ENCODE peak calls at places on chromosomes 11 and 22, in seven cellular contexts. K, F, O, X, Z, L and M are unnamed samples. For H3K9me3, the result is how much of the 10 kb centered on the place peaks cover.

GRCh38 chr11:35621620-35622019 is 3.4 kb downstream of the FJX1 start:
- ATAC-seq in F (no peak), L (no peak), K (no peak), Z (no peak), O (no peak), X (no peak), M (no peak)

GRCh38 chr11:117159892-117160291 is 15.8 kb downstream of the PAFAH1B2 start:
- ATAC-seq in X (no peak), Z (peak), L (no peak), K (no peak), F (no peak), O (no peak), M (no peak)

GRCh38 chr11:40227730-40228129 is 1231.7 kb downstream of the LRRC4C start:
- ATAC-seq in L (no peak), K (no peak), O (no peak), Z (peak), X (no peak), F (no peak), M (no peak)

GRCh38 chr11:43943931-43944751 is 1.7 kb downstream of the C11orf96 start:
- ATAC-seq in K (peak), L (peak), X (no peak), O (peak), Z (peak), F (peak), M (no peak)

GRCh38 chr11:131064373-131064991 is 148.2 kb upstream of the SNX19 start:
- ATAC-seq in O (peak), Z (peak), K (peak), F (peak), L (peak), X (peak), M (peak)

GRCh38 chr11:2172676-2173075 is 1.1 kb upstream of the TH start:
- ATAC-seq in O (no peak), F (no peak), K (no peak), X (no peak), L (no peak), Z (no peak), M (no peak)

GRCh38 chr11:126585388-126586302 is 230.2 kb downstream of the ST3GAL4 start:
- ATAC-seq in K (no peak), Z (no peak), L (peak), X (peak), F (peak), O (peak), M (peak)

GRCh38 chr11:3867209-3868071 is 12.0 kb downstream of the STIM1 start:
- ATAC-seq in L (peak), K (no peak), F (no peak), O (peak), X (peak), Z (peak), M (peak)

GRCh38 chr22:23102002-23102655 is 31.8 kb downstream of the GNAZ start:
- ATAC-seq in F (no peak), L (no peak), O (no peak), Z (no peak), X (no peak), K (no peak), M (no peak)

GRCh38 chr11:44863231-44863630 is 87.5 kb downstream of the TP53I11 start:
- ATAC-seq in X (no peak), L (no peak), O (no peak), Z (no peak), F (no peak), K (no peak), M (no peak)

GRCh38 chr22:18096823-18097222 is 13.8 kb upstream of the TUBA8 start:
- ATAC-seq in X (no peak), Z (peak), O (no peak), L (no peak), F (no peak), K (no peak), M (no peak)

GRCh38 chr11:45252134-45252856 is 33.8 kb downstream of the SYT13 start:
- ATAC-seq in F (peak), X (peak), K (peak), O (peak), L (peak), Z (peak), M (peak)

GRCh38 chr11:58058276-58059010 is 27.7 kb downstream of the OR6Q1 start:
- ATAC-seq in K (peak), L (no peak), O (peak), F (no peak), X (no peak), Z (no peak), M (peak)

GRCh38 chr11:68818181-68818580 is 23.5 kb downstream of the CPT1A start:
- ATAC-seq in F (no peak), X (no peak), K (no peak), O (peak), Z (no peak), L (peak), M (no peak)

GRCh38 chr11:12556155-12556554 is 118.1 kb upstream of the TEAD1 start:
- ATAC-seq in Z (no peak), L (no peak), O (peak), F (peak), K (no peak), X (peak), M (peak)

GRCh38 chr11:110833033-110833484 is 120.8 kb upstream of the ARHGAP20 start:
- ATAC-seq in K (no peak), F (no peak), Z (no peak), X (peak), L (no peak), O (no peak), M (no peak)

DNA sequence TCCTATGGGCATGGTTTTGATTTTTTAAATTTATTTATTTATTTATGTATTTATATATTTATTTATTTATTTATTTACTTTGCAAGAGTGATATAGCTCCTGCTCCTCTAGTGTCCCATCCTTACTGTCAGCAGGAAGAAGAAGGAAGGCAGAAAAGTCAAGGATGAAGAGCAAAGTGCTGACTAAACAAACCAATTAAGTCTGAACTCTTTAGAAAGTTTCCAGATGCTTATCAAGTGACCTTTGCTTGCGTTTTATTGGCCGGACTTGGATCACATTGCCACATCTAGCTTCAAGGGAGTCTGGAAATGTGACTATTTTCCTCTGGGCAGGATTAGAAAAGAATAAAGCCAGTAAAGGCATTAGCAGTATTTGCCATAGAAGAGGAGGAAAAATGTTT is 8.7 kb upstream of the OR4B1 start:
- ATAC-seq in O (no peak), X (no peak), Z (no peak), L (no peak), K (no peak), F (no peak), M (no peak)
- H3K9me3 ChIP-seq in O (under half), X (under half), Z (under half), L (under half), K (under half), F (under half), M (under half)

GRCh38 chr22:32804823-32805585 is 3.5 kb downstream of the TIMP3 start:
- ATAC-seq in L (no peak), K (no peak), O (peak), F (no peak), Z (no peak), X (no peak), M (no peak)
- TF ChIP-seq POLR2A in L (no peak), K (no peak), O (no peak), F (no peak), Z (no peak), X (no peak), M (peak)

DNA sequence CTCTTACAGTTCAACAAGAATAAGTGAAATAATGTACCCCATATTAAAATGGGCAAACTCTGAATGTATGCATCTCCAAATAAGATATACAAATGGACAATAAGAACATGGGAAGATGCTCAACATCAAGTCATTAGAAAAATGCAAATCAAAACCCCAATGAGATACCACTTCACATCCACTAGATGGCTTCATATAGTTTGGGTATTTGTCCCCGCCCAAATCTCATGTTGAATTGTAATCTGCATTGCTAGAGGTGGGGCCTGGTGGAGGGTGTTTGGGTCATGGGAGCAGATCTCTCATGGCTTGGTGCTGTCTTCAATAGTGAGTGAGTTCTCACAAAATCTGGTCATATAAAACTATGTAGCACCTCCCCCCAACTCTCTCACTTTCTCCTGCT is 5.7 kb downstream of the MPZL2 start:
- ATAC-seq in Z (no peak), O (no peak), F (no peak), L (no peak), K (peak), X (no peak), M (no peak)
- TF ChIP-seq CTCF in Z (peak), O (no peak), F (no peak), L (peak), K (peak), X (no peak), M (no peak)

DNA sequence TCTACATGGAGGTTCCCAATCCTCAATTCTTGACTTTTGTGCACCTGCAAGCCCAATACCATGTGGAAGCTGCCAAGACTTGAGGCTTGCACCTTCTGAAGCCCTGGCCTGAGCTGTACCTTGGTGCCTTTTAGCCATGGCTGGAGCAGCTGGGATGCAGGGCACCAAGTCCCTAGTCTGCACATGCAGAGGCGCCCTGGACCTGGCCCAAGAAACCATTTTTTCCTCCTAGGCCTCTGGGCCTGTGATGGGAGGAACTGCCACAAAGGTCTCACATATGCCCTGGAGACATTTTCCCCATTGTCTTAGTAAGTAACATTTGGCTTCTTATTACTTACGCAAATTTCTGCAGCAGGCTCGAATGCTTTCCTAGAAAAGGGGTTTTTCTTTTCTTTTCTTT is 431.9 kb upstream of the ANO5 start:
- ATAC-seq in K (no peak), O (no peak), X (no peak), L (no peak), Z (no peak), F (no peak), M (no peak)
- H3K9me3 ChIP-seq in K (under half), O (under half), X (under half), L (under half), Z (under half), F (under half), M (under half)

GRCh38 chr11:61828629-61829407 is 718 bp downstream of the FADS2 start:
- ATAC-seq in Z (peak), L (peak), K (no peak), O (peak), X (peak), F (peak), M (peak)
- TF ChIP-seq POLR2A in Z (peak), L (no peak), K (no peak), O (no peak), X (no peak), F (no peak), M (peak)

DNA sequence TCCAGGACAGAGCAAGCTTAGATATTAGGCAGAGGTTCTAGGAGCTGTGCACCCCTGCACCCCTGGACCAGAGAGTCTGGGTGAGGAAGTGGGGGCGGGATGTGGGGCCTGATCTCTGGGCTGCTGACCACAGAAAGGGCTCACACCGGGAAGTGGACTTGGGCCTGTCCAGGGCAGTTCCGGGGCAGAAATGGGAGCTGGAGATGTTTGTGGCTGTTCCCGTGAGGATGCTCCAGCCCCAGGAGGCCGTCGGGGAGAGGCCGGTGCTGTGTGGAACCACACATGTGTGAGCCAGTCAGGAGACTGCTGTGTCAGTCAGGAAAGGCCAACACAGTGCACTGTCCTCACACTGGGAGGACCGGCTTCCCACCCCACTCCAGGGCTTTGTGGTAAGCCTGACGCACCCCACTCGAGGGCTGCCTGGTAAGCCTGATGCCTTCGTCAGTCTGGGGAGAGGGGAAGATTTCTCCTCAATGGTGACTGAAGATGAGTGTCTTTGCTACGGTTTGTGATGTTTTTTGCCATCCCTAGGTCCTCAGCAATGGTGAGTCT is 741.0 kb downstream of the BRD1 start:
- ATAC-seq in X (no peak), L (no peak), O (no peak), Z (no peak), F (no peak), K (no peak), M (no peak)
- TF ChIP-seq CTCF in X (no peak), L (no peak), O (no peak), Z (no peak), F (no peak), K (no peak), M (no peak)